ENCODE peak calls at places on chromosomes 11 and 22, in five cellular contexts. I is A549, U is sigmoid colon, H is ovary, F is transverse colon. Q is an unnamed sample. For H3K4me1, the result is how much of the 10 kb centered on the place peaks cover.

GRCh38 chr22:35205956-35206355 is 51.3 kb upstream of the HMGXB4 start:
- DNase-seq in H (no peak), F (no peak), I (no peak), U (no peak), Q (no peak)

GRCh38 chr11:132886335-132886734 is 646.0 kb downstream of the OPCML start:
- DNase-seq in F (no peak), U (no peak), I (no peak), H (no peak), Q (no peak)

GRCh38 chr22:27331526-27332281 is 469.9 kb downstream of the MN1 start:
- DNase-seq in F (peak), H (no peak), U (peak), I (peak), Q (no peak)

GRCh38 chr11:10233581-10233980 is 60.4 kb downstream of the SBF2 start:
- DNase-seq in U (no peak), H (no peak), F (no peak), I (no peak), Q (no peak)

GRCh38 chr11:71548716-71549151 is 514 bp downstream of the KRTAP5-9 start:
- DNase-seq in I (no peak), U (no peak), F (no peak), H (no peak), Q (no peak)

GRCh38 chr11:28017816-28018215 is 90.1 kb downstream of the KIF18A start:
- DNase-seq in U (no peak), I (no peak), F (no peak), H (no peak), Q (no peak)

GRCh38 chr22:26527574-26528465 is 15.5 kb upstream of the TFIP11 start:
- DNase-seq in U (no peak), H (no peak), I (no peak), F (no peak), Q (no peak)

GRCh38 chr11:78773077-78773476 is 198.4 kb upstream of the NARS2 start:
- DNase-seq in U (no peak), I (no peak), H (no peak), F (no peak), Q (no peak)

GRCh38 chr11:11895672-11896071 is 53.9 kb downstream of the USP47 start:
- DNase-seq in H (no peak), I (no peak), F (no peak), U (no peak), Q (no peak)

GRCh38 chr11:73193251-73194033 is 24.6 kb upstream of the P2RY2 start:
- DNase-seq in U (peak), F (peak), H (no peak), I (no peak), Q (no peak)

GRCh38 chr11:31997955-31998354 is 92.9 kb upstream of the RCN1 start:
- DNase-seq in I (no peak), H (no peak), F (no peak), U (no peak), Q (no peak)

GRCh38 chr11:27124514-27125264 is 84.1 kb downstream of the BBOX1 start:
- DNase-seq in F (no peak), I (no peak), U (no peak), H (no peak), Q (no peak)

GRCh38 chr11:62727833-62728721 is at the start of gene TTC9C:
- DNase-seq in H (peak), F (peak), U (peak), I (peak), Q (peak)

GRCh38 chr11:62725686-62726085 is 1.6 kb downstream of the HNRNPUL2 start:
- DNase-seq in U (no peak), F (no peak), H (no peak), I (no peak), Q (no peak)

GRCh38 chr11:62726156-62727006 is 876 bp downstream of the HNRNPUL2 start:
- DNase-seq in I (no peak), F (no peak), H (no peak), U (peak), Q (no peak)

GRCh38 chr11:62724171-62724570 is 3.1 kb downstream of the HNRNPUL2 start:
- DNase-seq in H (no peak), U (peak), F (no peak), I (no peak), Q (no peak)

DNA sequence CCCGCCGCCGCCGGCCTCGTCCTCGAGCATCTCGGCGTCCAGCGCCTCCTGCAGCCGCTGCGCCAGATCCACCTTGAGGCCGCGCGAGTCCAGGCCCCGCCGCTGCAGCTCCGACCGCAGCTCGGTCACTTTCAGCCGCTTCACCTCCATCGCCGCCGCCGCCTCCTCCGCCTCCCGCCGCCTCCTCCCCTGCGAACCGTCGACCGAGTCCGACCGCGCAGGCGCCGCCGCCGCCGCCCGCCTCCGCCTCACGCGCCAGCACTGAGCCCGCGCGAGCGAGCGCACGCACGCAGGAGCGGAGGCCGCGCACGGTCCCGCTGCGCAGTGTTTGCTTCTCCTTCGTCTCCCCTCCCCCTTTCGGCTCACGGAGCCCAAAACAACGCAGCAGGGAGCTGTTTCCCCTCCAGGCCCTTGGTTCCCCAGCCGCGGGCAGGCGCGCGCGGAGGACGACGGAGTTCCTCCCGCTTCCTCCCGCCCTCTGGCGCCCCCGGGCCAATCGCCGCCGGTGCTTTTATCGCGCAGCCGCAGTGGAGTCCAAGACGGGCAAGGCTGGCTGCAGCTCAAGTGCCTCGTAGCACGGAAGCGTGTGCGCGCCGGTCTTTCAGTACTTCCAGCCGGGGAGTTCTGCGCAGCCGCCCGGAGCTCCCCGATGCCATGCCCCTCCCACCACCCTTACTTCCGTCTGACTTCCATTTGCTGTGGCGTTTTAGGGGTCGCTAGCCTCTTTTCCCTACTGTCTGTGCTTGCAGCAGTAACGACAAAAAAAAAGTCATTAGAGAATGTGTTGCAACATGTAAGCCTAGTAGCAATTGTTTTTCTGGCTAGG is at the start of gene HNRNPUL2:
- DNase-seq in H (peak), F (peak), U (peak), I (peak), Q (peak)
- TF ChIP-seq EP300 in H (no peak), F (no peak), U (no peak), I (no peak), Q (peak)

GRCh38 chr11:118619444-118620205 is 12.2 kb downstream of the PHLDB1 start:
- DNase-seq in I (no peak), U (peak), F (no peak), H (no peak), Q (no peak)
- H3K4me1 ChIP-seq in I (half or more), U (half or more), F (under half), H (under half), Q (under half)

GRCh38 chr22:17359501-17359900 is 9.8 kb upstream of the CECR2 start:
- DNase-seq in U (no peak), I (no peak), H (no peak), F (no peak), Q (no peak)
- TF ChIP-seq EP300 in U (no peak), I (no peak), H (no peak), F (no peak), Q (no peak)

GRCh38 chr22:48515571-48516200 is 1312.0 kb downstream of the BRD1 start:
- DNase-seq in I (no peak), F (no peak), H (no peak), U (no peak), Q (no peak)

GRCh38 chr22:48513929-48514328 is 1313.7 kb downstream of the BRD1 start:
- DNase-seq in I (no peak), U (no peak), F (no peak), H (no peak), Q (no peak)

GRCh38 chr22:48517039-48518030 is 1310.3 kb downstream of the BRD1 start:
- DNase-seq in I (peak), U (peak), H (no peak), F (no peak), Q (peak)

GRCh38 chr22:48513446-48513845 is 1314.2 kb downstream of the BRD1 start:
- DNase-seq in F (no peak), H (no peak), I (no peak), U (no peak), Q (no peak)

GRCh38 chr22:48516571-48516970 is 1311.1 kb downstream of the BRD1 start:
- DNase-seq in I (no peak), F (no peak), H (no peak), U (no peak), Q (no peak)
- H3K4me1 ChIP-seq in I (under half), F (under half), H (under half), U (under half), Q (half or more)

DNA sequence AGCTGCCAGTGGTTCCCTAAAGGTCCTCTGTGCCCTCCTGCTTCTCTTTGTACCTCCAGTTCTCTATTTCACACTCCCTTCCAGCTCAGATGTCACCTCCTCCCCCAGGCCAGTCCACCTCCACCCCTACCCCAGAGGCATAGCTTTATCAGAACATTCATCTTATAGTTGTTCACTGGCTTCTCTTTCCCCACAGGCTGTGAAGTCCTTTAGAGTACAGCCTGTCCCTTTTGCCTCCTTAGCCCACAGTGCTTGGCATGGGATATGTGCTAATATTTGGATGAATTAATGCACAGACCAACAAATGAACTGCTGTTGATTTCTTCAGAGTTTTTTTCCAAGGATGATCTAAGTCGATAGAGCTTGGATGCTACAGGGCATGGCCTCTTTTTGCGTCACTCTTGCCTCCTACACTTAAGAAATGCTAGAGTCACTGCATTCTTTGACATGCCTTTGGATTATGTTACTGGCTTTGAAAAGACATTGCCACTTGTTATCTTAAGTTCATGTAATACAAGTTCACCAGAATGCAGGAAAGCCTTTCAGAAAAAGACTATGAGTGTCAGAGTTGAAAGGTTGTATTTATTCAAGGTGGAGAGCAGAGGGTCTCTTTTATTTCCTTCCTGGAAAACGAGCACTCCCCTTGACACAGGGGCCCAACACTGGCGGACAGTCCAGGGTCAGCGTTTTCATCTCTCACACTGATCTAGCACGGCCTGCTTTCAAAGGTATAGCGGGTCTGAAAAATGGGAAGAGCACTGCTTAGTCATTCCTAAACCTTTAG is 75.7 kb downstream of the PISD start:
- DNase-seq in F (no peak), H (no peak), I (no peak), U (no peak), Q (no peak)
- TF ChIP-seq EP300 in F (no peak), H (no peak), I (no peak), U (no peak), Q (no peak)

DNA sequence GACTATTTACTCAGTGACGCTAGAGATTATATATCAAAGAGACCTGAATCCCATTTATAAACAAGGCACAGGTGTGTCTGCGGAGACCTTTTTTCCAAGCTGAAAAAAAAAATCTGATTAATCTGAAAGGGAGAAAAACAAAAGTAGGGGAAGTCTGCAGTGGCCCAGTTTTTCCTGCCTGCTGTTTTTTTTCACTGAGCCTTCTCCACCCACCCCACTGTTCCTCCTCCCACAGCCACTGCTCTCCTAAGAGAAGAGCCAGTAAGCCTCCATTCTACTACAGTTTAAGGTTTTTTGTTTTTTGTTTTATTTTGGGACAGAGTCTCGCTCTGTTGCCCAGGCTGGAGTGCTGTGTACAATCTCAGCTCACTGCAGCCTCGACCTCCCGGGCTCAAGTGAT is 18.4 kb downstream of the ARFGAP2 start:
- DNase-seq in I (no peak), H (no peak), F (no peak), U (no peak), Q (no peak)
- H3K4me1 ChIP-seq in I (under half), H (under half), F (under half), U (under half), Q (under half)

GRCh38 chr11:76962583-76963416 is 71.4 kb upstream of the B3GNT6 start:
- DNase-seq in I (no peak), H (no peak), U (no peak), F (peak), Q (no peak)
- TF ChIP-seq EP300 in I (no peak), H (no peak), U (no peak), F (no peak), Q (no peak)

GRCh38 chr11:35289821-35290220 is 129.5 kb downstream of the SLC1A2 start:
- DNase-seq in I (no peak), U (no peak), F (no peak), H (no peak), Q (no peak)
- H3K4me1 ChIP-seq in I (under half), U (under half), F (under half), H (under half), Q (under half)

GRCh38 chr11:35582033-35582432 is 36.2 kb upstream of the FJX1 start:
- DNase-seq in F (no peak), U (no peak), I (no peak), H (no peak), Q (no peak)

GRCh38 chr11:35583126-35583525 is 35.1 kb upstream of the FJX1 start:
- DNase-seq in F (no peak), I (no peak), U (no peak), H (no peak), Q (no peak)

GRCh38 chr11:35583843-35584242 is 34.4 kb upstream of the FJX1 start:
- DNase-seq in H (no peak), U (no peak), F (no peak), I (no peak), Q (no peak)

GRCh38 chr11:35580397-35580781 is 37.9 kb upstream of the FJX1 start:
- DNase-seq in H (no peak), I (no peak), U (no peak), F (no peak), Q (no peak)

GRCh38 chr11:35579557-35580396 is 38.5 kb upstream of the FJX1 start:
- DNase-seq in H (no peak), U (no peak), I (peak), F (no peak), Q (no peak)
- TF ChIP-seq EP300 in H (no peak), U (no peak), I (peak), F (no peak), Q (no peak)

DNA sequence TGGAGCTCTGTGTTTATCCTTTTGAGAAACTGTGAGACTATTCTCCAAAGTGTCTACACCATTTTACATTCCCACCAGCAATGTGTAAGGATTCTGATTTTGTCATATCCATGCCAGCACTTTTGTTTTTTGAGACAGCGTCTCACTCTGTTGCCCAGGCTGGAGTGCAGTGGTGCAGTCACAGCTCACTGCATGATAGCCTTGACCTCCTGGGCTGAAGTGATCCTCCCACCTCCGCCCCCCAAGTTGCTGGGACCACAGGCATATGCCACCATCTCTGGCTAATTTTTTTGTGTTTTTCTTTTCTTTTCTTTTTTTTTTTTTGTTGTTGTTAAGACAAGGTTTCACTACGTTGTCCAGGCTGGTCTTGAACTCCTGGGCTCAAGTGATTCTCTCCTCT is 35.3 kb downstream of the PPP6R3 start:
- DNase-seq in I (no peak), F (no peak), U (no peak), H (no peak), Q (no peak)
- H3K4me1 ChIP-seq in I (under half), F (under half), U (half or more), H (under half), Q (under half)